ENCODE peak calls at places on chromosomes 1 and 21, in seven cellular contexts. One of them, this sample, is unnamed. For H3K36me3, the result is how much of the 10 kb centered on the place peaks cover.

GRCh38 chr21:42527489-42528158 is 14.0 kb downstream of the SLC37A1 start:
- DNase-seq in Panc1: no peak
- DNase-seq in psoas muscle: no peak
- DNase-seq in endothelial cell of umbilical vein: no peak
- DNase-seq in SK-N-SH: no peak
- DNase-seq in mammary epithelial cell: no peak
- DNase-seq in right atrium auricular region: no peak
- DNase-seq in this sample: no peak

GRCh38 chr1:6960291-6960758 is 175.1 kb downstream of the CAMTA1 start:
- DNase-seq in endothelial cell of umbilical vein: peak
- DNase-seq in mammary epithelial cell: no peak
- DNase-seq in psoas muscle: peak
- DNase-seq in SK-N-SH: peak
- DNase-seq in right atrium auricular region: peak
- DNase-seq in Panc1: no peak
- DNase-seq in this sample: no peak

GRCh38 chr1:28538286-28538685 is 14.6 kb upstream of the TRNAU1AP start:
- DNase-seq in endothelial cell of umbilical vein: no peak
- DNase-seq in psoas muscle: no peak
- DNase-seq in Panc1: no peak
- DNase-seq in right atrium auricular region: no peak
- DNase-seq in SK-N-SH: no peak
- DNase-seq in mammary epithelial cell: no peak
- DNase-seq in this sample: no peak

GRCh38 chr1:9753121-9753531 is 70.6 kb downstream of the CLSTN1 start:
- DNase-seq in SK-N-SH: no peak
- DNase-seq in right atrium auricular region: no peak
- DNase-seq in Panc1: no peak
- DNase-seq in endothelial cell of umbilical vein: peak
- DNase-seq in psoas muscle: peak
- DNase-seq in mammary epithelial cell: peak
- DNase-seq in this sample: peak

GRCh38 chr21:26148834-26149354 is 21.7 kb downstream of the APP start:
- DNase-seq in right atrium auricular region: no peak
- DNase-seq in mammary epithelial cell: peak
- DNase-seq in Panc1: no peak
- DNase-seq in endothelial cell of umbilical vein: peak
- DNase-seq in psoas muscle: no peak
- DNase-seq in SK-N-SH: no peak
- DNase-seq in this sample: no peak

GRCh38 chr1:2515763-2516080 is 10.7 kb downstream of the PANK4 start:
- DNase-seq in right atrium auricular region: no peak
- DNase-seq in Panc1: no peak
- DNase-seq in mammary epithelial cell: no peak
- DNase-seq in endothelial cell of umbilical vein: no peak
- DNase-seq in psoas muscle: no peak
- DNase-seq in SK-N-SH: no peak
- DNase-seq in this sample: no peak

GRCh38 chr1:192639607-192640368 is 3.8 kb downstream of the RGS13 start:
- DNase-seq in psoas muscle: no peak
- DNase-seq in SK-N-SH: no peak
- DNase-seq in mammary epithelial cell: peak
- DNase-seq in right atrium auricular region: no peak
- DNase-seq in Panc1: no peak
- DNase-seq in endothelial cell of umbilical vein: no peak
- DNase-seq in this sample: peak

GRCh38 chr1:231581859-231582258 is 44.7 kb upstream of the DISC1 start:
- DNase-seq in psoas muscle: no peak
- DNase-seq in mammary epithelial cell: no peak
- DNase-seq in SK-N-SH: no peak
- DNase-seq in Panc1: no peak
- DNase-seq in endothelial cell of umbilical vein: no peak
- DNase-seq in right atrium auricular region: no peak
- DNase-seq in this sample: no peak

GRCh38 chr1:228372183-228373003 is 34.2 kb downstream of the TRIM11 start:
- DNase-seq in right atrium auricular region: no peak
- DNase-seq in Panc1: no peak
- DNase-seq in psoas muscle: peak
- DNase-seq in SK-N-SH: no peak
- DNase-seq in endothelial cell of umbilical vein: no peak
- DNase-seq in mammary epithelial cell: no peak
- DNase-seq in this sample: peak

GRCh38 chr1:219337588-219337987 is 163.9 kb downstream of the LYPLAL1 start:
- DNase-seq in endothelial cell of umbilical vein: no peak
- DNase-seq in mammary epithelial cell: no peak
- DNase-seq in right atrium auricular region: no peak
- DNase-seq in psoas muscle: no peak
- DNase-seq in SK-N-SH: no peak
- DNase-seq in Panc1: no peak
- DNase-seq in this sample: no peak

GRCh38 chr1:170620164-170620563 is 43.8 kb upstream of the PRRX1 start:
- DNase-seq in psoas muscle: no peak
- DNase-seq in right atrium auricular region: no peak
- DNase-seq in endothelial cell of umbilical vein: no peak
- DNase-seq in mammary epithelial cell: no peak
- DNase-seq in Panc1: no peak
- DNase-seq in SK-N-SH: no peak
- DNase-seq in this sample: no peak

GRCh38 chr1:27525296-27526271 is 35.6 kb upstream of the WASF2 start:
- DNase-seq in psoas muscle: peak
- DNase-seq in endothelial cell of umbilical vein: no peak
- DNase-seq in right atrium auricular region: peak
- DNase-seq in Panc1: no peak
- DNase-seq in SK-N-SH: no peak
- DNase-seq in mammary epithelial cell: peak
- DNase-seq in this sample: no peak

GRCh38 chr1:230394741-230395140 is 31.4 kb downstream of the PGBD5 start:
- DNase-seq in mammary epithelial cell: no peak
- DNase-seq in psoas muscle: no peak
- DNase-seq in Panc1: no peak
- DNase-seq in SK-N-SH: no peak
- DNase-seq in endothelial cell of umbilical vein: no peak
- DNase-seq in right atrium auricular region: no peak
- DNase-seq in this sample: no peak

GRCh38 chr1:118984990-118985608 is 3.0 kb downstream of the TBX15 start:
- DNase-seq in mammary epithelial cell: no peak
- DNase-seq in psoas muscle: no peak
- DNase-seq in SK-N-SH: peak
- DNase-seq in endothelial cell of umbilical vein: no peak
- DNase-seq in right atrium auricular region: no peak
- DNase-seq in Panc1: no peak
- DNase-seq in this sample: no peak

GRCh38 chr1:77951328-77951727 is 27.5 kb downstream of the FUBP1 start:
- DNase-seq in psoas muscle: no peak
- DNase-seq in mammary epithelial cell: no peak
- DNase-seq in SK-N-SH: no peak
- DNase-seq in right atrium auricular region: no peak
- DNase-seq in endothelial cell of umbilical vein: no peak
- DNase-seq in Panc1: no peak
- DNase-seq in this sample: no peak

GRCh38 chr1:36350659-36351171 is 27.3 kb upstream of the EVA1B start:
- DNase-seq in Panc1: no peak
- DNase-seq in endothelial cell of umbilical vein: peak
- DNase-seq in psoas muscle: no peak
- DNase-seq in SK-N-SH: no peak
- DNase-seq in mammary epithelial cell: peak
- DNase-seq in right atrium auricular region: no peak
- DNase-seq in this sample: no peak

GRCh38 chr1:36354486-36354885 is 31.0 kb upstream of the EVA1B start:
- DNase-seq in mammary epithelial cell: no peak
- DNase-seq in Panc1: no peak
- DNase-seq in right atrium auricular region: no peak
- DNase-seq in psoas muscle: no peak
- DNase-seq in endothelial cell of umbilical vein: no peak
- DNase-seq in SK-N-SH: no peak
- DNase-seq in this sample: no peak

GRCh38 chr1:36352910-36353878 is 29.7 kb upstream of the EVA1B start:
- DNase-seq in endothelial cell of umbilical vein: peak
- DNase-seq in mammary epithelial cell: peak
- DNase-seq in psoas muscle: no peak
- DNase-seq in Panc1: no peak
- DNase-seq in SK-N-SH: no peak
- DNase-seq in right atrium auricular region: no peak
- DNase-seq in this sample: no peak

GRCh38 chr1:36351222-36351977 is 28.0 kb upstream of the EVA1B start:
- DNase-seq in SK-N-SH: peak
- DNase-seq in endothelial cell of umbilical vein: peak
- DNase-seq in right atrium auricular region: no peak
- DNase-seq in psoas muscle: no peak
- DNase-seq in mammary epithelial cell: peak
- DNase-seq in Panc1: no peak
- DNase-seq in this sample: peak

GRCh38 chr1:36352141-36352909 is 28.9 kb upstream of the EVA1B start:
- DNase-seq in endothelial cell of umbilical vein: peak
- DNase-seq in mammary epithelial cell: no peak
- DNase-seq in psoas muscle: no peak
- DNase-seq in SK-N-SH: no peak
- DNase-seq in Panc1: no peak
- DNase-seq in right atrium auricular region: no peak
- DNase-seq in this sample: no peak
- TF ChIP-seq CTCF in endothelial cell of umbilical vein: no peak
- TF ChIP-seq CTCF in mammary epithelial cell: no peak
- TF ChIP-seq CTCF in psoas muscle: no peak
- TF ChIP-seq CTCF in SK-N-SH: peak
- TF ChIP-seq CTCF in Panc1: no peak
- TF ChIP-seq CTCF in right atrium auricular region: no peak
- TF ChIP-seq CTCF in this sample: no peak

GRCh38 chr1:17775796-17776195 is 20.7 kb downstream of the ACTL8 start:
- DNase-seq in Panc1: no peak
- DNase-seq in mammary epithelial cell: no peak
- DNase-seq in right atrium auricular region: no peak
- DNase-seq in SK-N-SH: no peak
- DNase-seq in endothelial cell of umbilical vein: no peak
- DNase-seq in psoas muscle: no peak
- DNase-seq in this sample: no peak
- H3K36me3 ChIP-seq in Panc1: under half
- H3K36me3 ChIP-seq in mammary epithelial cell: under half
- H3K36me3 ChIP-seq in right atrium auricular region: under half
- H3K36me3 ChIP-seq in SK-N-SH: under half
- H3K36me3 ChIP-seq in endothelial cell of umbilical vein: under half
- H3K36me3 ChIP-seq in psoas muscle: under half
- H3K36me3 ChIP-seq in this sample: under half

DNA sequence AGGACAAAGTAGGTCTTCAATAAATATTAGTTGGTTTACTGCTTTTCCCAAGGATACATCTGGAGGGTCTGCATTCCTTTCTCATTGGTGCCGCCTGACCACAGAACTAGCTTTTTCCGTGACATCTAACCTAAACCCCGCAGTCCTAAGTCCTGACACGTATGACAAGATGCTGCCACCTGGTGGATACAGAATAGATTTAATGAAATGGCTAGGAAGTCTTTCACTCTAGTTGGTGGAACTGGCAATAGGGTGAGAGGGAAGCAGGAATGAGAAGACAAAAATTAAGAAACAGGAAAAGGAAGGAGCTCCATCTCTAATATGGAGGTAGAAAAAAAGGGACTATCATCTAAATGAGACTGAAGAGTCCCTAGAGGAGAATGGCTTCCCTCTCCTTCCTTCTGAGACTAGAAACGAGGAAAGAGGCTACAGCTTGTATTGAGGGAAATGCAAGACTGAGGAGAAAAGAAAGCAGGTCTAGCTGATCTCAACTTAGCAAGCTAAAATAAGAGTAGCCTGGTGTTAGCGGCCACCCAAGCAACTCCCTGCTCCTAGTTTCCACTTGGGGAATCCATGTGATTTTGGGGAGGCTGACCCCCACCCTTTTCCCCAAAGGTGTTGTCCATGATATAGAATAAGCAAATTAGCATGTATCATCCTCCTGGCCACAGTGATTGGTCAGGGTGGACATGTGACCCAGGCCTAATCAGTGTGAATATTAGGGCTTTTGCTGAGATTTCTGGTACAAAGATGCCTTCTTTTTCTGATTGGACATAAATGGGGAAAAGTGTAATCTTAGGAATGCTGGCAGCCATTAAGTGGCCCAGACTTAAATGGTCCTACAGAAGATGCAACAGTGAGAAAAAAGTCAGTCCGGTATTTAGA is 5.9 kb downstream of the RFX5 start:
- DNase-seq in psoas muscle: no peak
- DNase-seq in Panc1: peak
- DNase-seq in mammary epithelial cell: peak
- DNase-seq in SK-N-SH: peak
- DNase-seq in right atrium auricular region: no peak
- DNase-seq in endothelial cell of umbilical vein: peak
- DNase-seq in this sample: no peak
- TF ChIP-seq CTCF in psoas muscle: peak
- TF ChIP-seq CTCF in Panc1: peak
- TF ChIP-seq CTCF in mammary epithelial cell: peak
- TF ChIP-seq CTCF in SK-N-SH: peak
- TF ChIP-seq CTCF in right atrium auricular region: peak
- TF ChIP-seq CTCF in endothelial cell of umbilical vein: peak
- TF ChIP-seq CTCF in this sample: peak

GRCh38 chr1:155844860-155845259 is 12.2 kb downstream of the GON4L start:
- DNase-seq in SK-N-SH: no peak
- DNase-seq in endothelial cell of umbilical vein: peak
- DNase-seq in Panc1: no peak
- DNase-seq in psoas muscle: no peak
- DNase-seq in mammary epithelial cell: no peak
- DNase-seq in right atrium auricular region: no peak
- DNase-seq in this sample: no peak
- H3K36me3 ChIP-seq in SK-N-SH: under half
- H3K36me3 ChIP-seq in endothelial cell of umbilical vein: under half
- H3K36me3 ChIP-seq in Panc1: under half
- H3K36me3 ChIP-seq in psoas muscle: under half
- H3K36me3 ChIP-seq in mammary epithelial cell: under half
- H3K36me3 ChIP-seq in right atrium auricular region: under half
- H3K36me3 ChIP-seq in this sample: under half

This sample was measured in kidney epithelial cell.